ENCODE peak calls at places on chromosomes 5 and 9, in five cellular contexts. P is iris pigment epithelial cell, G is GM12865, M is NCI-H1417, A is amygdala. S is an unnamed sample.

GRCh38 chr5:114419941-114420340 is 58.1 kb downstream of the KCNN2 start:
- DNase-seq in A (no peak), G (no peak), P (peak; percentile 76), M (no peak), S (no peak)

GRCh38 chr9:38079410-38080105 is 10.5 kb upstream of the SHB start:
- DNase-seq in P (peak; percentile 51), A (no peak), M (no peak), G (no peak), S (no peak)

GRCh38 chr5:116520706-116521105 is 53.9 kb downstream of the SEMA6A start:
- DNase-seq in A (no peak), P (no peak), M (no peak), G (no peak), S (no peak)

GRCh38 chr5:151480384-151480783 is 33.0 kb downstream of the SLC36A1 start:
- DNase-seq in M (no peak), G (no peak), P (peak; percentile 31), A (no peak), S (no peak)

GRCh38 chr5:11468334-11469039 is 435.8 kb downstream of the CTNND2 start:
- DNase-seq in G (no peak), P (no peak), A (no peak), M (no peak), S (no peak)

GRCh38 chr9:129597355-129598088 is 23.4 kb downstream of the C9orf50 start:
- DNase-seq in P (peak; percentile 88), G (peak; percentile 41), A (no peak), M (no peak), S (peak; percentile 24)

GRCh38 chr9:78921341-78921740 is 624.4 kb downstream of the PSAT1 start:
- DNase-seq in G (no peak), M (no peak), A (no peak), P (peak; percentile 11), S (no peak)

GRCh38 chr9:102985162-102985900 is 9.8 kb upstream of the CYLC2 start:
- DNase-seq in P (no peak), M (no peak), A (no peak), G (no peak), S (no peak)

GRCh38 chr9:131432597-131433301 is 38.9 kb downstream of the PRRC2B start:
- DNase-seq in G (no peak), M (no peak), A (no peak), P (peak; percentile 78), S (no peak)

GRCh38 chr5:157710887-157711286 is 20.3 kb upstream of the THG1L start:
- DNase-seq in G (no peak), P (peak; percentile 89), M (no peak), A (no peak), S (no peak)

GRCh38 chr9:114196924-114197570 is 41.7 kb downstream of the COL27A1 start:
- DNase-seq in G (no peak), P (no peak), A (no peak), M (no peak), S (no peak)

GRCh38 chr9:91253488-91253887 is 108.2 kb downstream of the AUH start:
- DNase-seq in M (peak; percentile 25), G (peak; percentile 8), A (no peak), P (peak; percentile 38), S (no peak)

GRCh38 chr5:126754609-126755008 is 22.3 kb upstream of the LMNB1 start:
- DNase-seq in M (no peak), A (no peak), G (no peak), P (no peak), S (no peak)

GRCh38 chr5:19240150-19240549 is 747.9 kb downstream of the CDH18 start:
- DNase-seq in G (no peak), M (no peak), A (no peak), P (peak; percentile 34), S (no peak)

GRCh38 chr5:1515921-1516571 is 7.7 kb downstream of the LPCAT1 start:
- DNase-seq in G (no peak), A (no peak), M (no peak), P (peak; percentile 51), S (no peak)

GRCh38 chr5:159403906-159404641 is 73.8 kb upstream of the IL12B start:
- DNase-seq in P (no peak), G (no peak), A (no peak), M (peak; percentile 57), S (no peak)

GRCh38 chr5:132635873-132636272 is 22.1 kb upstream of the IL13 start:
- DNase-seq in M (no peak), P (no peak), G (peak; percentile 81), A (no peak), S (no peak)

GRCh38 chr9:77978086-77978781 is 53.4 kb downstream of the GNAQ start:
- DNase-seq in P (no peak), G (no peak), A (no peak), M (peak; percentile 73), S (no peak)